ENCODE peak calls at places on chromosome 2, in nine cellular contexts. One of them, this sample, is unnamed.

GRCh38 chr2:16950436-16950835 is 284.8 kb upstream of the CYRIA start:
- DNase-seq in Peyer's patch: no peak
- DNase-seq in neural progenitor cell: no peak
- DNase-seq in A549: no peak
- DNase-seq in transverse colon: no peak
- DNase-seq in breast epithelium: no peak
- DNase-seq in effector memory CD4-positive, alpha-beta T cell: no peak
- DNase-seq in H9: no peak
- DNase-seq in upper lobe of right lung: no peak
- DNase-seq in this sample: no peak

GRCh38 chr2:156589381-156590079 is 153.4 kb downstream of the GPD2 start:
- DNase-seq in transverse colon: peak; percentile 12
- DNase-seq in Peyer's patch: no peak
- DNase-seq in A549: peak; percentile 15
- DNase-seq in upper lobe of right lung: no peak
- DNase-seq in effector memory CD4-positive, alpha-beta T cell: no peak
- DNase-seq in H9: no peak
- DNase-seq in breast epithelium: no peak
- DNase-seq in neural progenitor cell: peak; percentile 57
- DNase-seq in this sample: no peak

GRCh38 chr2:23776021-23776420 is 150.9 kb downstream of the ATAD2B start:
- DNase-seq in effector memory CD4-positive, alpha-beta T cell: no peak
- DNase-seq in upper lobe of right lung: no peak
- DNase-seq in transverse colon: no peak
- DNase-seq in A549: no peak
- DNase-seq in neural progenitor cell: no peak
- DNase-seq in breast epithelium: no peak
- DNase-seq in Peyer's patch: no peak
- DNase-seq in H9: no peak
- DNase-seq in this sample: no peak

GRCh38 chr2:194700726-194701125 is 956.3 kb upstream of the SLC39A10 start:
- DNase-seq in transverse colon: no peak
- DNase-seq in upper lobe of right lung: no peak
- DNase-seq in neural progenitor cell: no peak
- DNase-seq in A549: no peak
- DNase-seq in Peyer's patch: no peak
- DNase-seq in breast epithelium: no peak
- DNase-seq in effector memory CD4-positive, alpha-beta T cell: no peak
- DNase-seq in H9: no peak
- DNase-seq in this sample: no peak

GRCh38 chr2:241558532-241559488 is at the start of gene BOK:
- DNase-seq in transverse colon: peak; percentile 75
- DNase-seq in effector memory CD4-positive, alpha-beta T cell: no peak
- DNase-seq in A549: peak; percentile 76
- DNase-seq in Peyer's patch: no peak
- DNase-seq in upper lobe of right lung: peak; percentile 90
- DNase-seq in breast epithelium: peak; percentile 36
- DNase-seq in H9: peak; percentile 87
- DNase-seq in neural progenitor cell: peak; percentile 81
- DNase-seq in this sample: no peak

GRCh38 chr2:37061312-37061711 is 22.9 kb downstream of the HEATR5B start:
- DNase-seq in H9: no peak
- DNase-seq in A549: no peak
- DNase-seq in Peyer's patch: no peak
- DNase-seq in neural progenitor cell: no peak
- DNase-seq in breast epithelium: no peak
- DNase-seq in transverse colon: no peak
- DNase-seq in effector memory CD4-positive, alpha-beta T cell: no peak
- DNase-seq in upper lobe of right lung: no peak
- DNase-seq in this sample: no peak

GRCh38 chr2:69138793-69139510 is 126.0 kb downstream of the ANTXR1 start:
- DNase-seq in neural progenitor cell: no peak
- DNase-seq in A549: peak; percentile 37
- DNase-seq in Peyer's patch: no peak
- DNase-seq in upper lobe of right lung: no peak
- DNase-seq in effector memory CD4-positive, alpha-beta T cell: no peak
- DNase-seq in H9: no peak
- DNase-seq in transverse colon: peak; percentile 56
- DNase-seq in breast epithelium: no peak
- DNase-seq in this sample: no peak

GRCh38 chr2:60152226-60152833 is 401.1 kb downstream of the BCL11A start:
- DNase-seq in upper lobe of right lung: no peak
- DNase-seq in breast epithelium: no peak
- DNase-seq in H9: no peak
- DNase-seq in neural progenitor cell: peak; percentile 55
- DNase-seq in transverse colon: no peak
- DNase-seq in effector memory CD4-positive, alpha-beta T cell: no peak
- DNase-seq in A549: peak; percentile 8
- DNase-seq in Peyer's patch: no peak
- DNase-seq in this sample: no peak

GRCh38 chr2:134228493-134228903 is 25.4 kb upstream of the MGAT5 start:
- DNase-seq in Peyer's patch: no peak
- DNase-seq in effector memory CD4-positive, alpha-beta T cell: no peak
- DNase-seq in neural progenitor cell: no peak
- DNase-seq in H9: no peak
- DNase-seq in transverse colon: no peak
- DNase-seq in breast epithelium: no peak
- DNase-seq in A549: no peak
- DNase-seq in upper lobe of right lung: no peak
- DNase-seq in this sample: no peak

GRCh38 chr2:15955232-15955983 is 15.1 kb downstream of the MYCN start:
- DNase-seq in effector memory CD4-positive, alpha-beta T cell: no peak
- DNase-seq in transverse colon: no peak
- DNase-seq in neural progenitor cell: no peak
- DNase-seq in Peyer's patch: no peak
- DNase-seq in A549: no peak
- DNase-seq in H9: no peak
- DNase-seq in upper lobe of right lung: no peak
- DNase-seq in breast epithelium: no peak
- DNase-seq in this sample: no peak

GRCh38 chr2:138559648-138560047 is 58.1 kb downstream of the SPOPL start:
- DNase-seq in effector memory CD4-positive, alpha-beta T cell: no peak
- DNase-seq in Peyer's patch: no peak
- DNase-seq in transverse colon: no peak
- DNase-seq in neural progenitor cell: no peak
- DNase-seq in H9: no peak
- DNase-seq in upper lobe of right lung: no peak
- DNase-seq in breast epithelium: no peak
- DNase-seq in A549: no peak
- DNase-seq in this sample: no peak

DNA sequence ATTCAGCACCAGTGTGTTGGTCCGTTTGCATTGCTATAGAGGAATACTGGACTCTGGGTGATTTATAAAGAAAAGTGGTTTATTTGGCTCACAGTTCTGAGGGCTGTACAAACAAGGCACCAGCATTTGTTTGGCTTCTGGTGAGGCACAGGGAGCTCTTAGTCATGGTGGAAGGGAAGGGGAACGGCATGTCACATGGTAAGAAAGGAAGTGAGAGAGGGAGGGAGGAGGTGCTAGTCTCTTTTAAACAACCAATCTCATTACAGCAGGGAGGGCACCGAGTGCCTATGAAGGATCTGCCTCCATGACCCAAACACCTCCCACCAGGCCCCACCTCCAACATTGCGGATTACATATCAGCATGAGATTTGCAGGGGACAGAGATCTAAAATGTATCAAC is 143.9 kb upstream of the DLX2 start:
- DNase-seq in A549: no peak
- DNase-seq in transverse colon: no peak
- DNase-seq in neural progenitor cell: no peak
- DNase-seq in effector memory CD4-positive, alpha-beta T cell: no peak
- DNase-seq in breast epithelium: no peak
- DNase-seq in H9: no peak
- DNase-seq in Peyer's patch: no peak
- DNase-seq in upper lobe of right lung: no peak
- DNase-seq in this sample: no peak
- H3K4me1 ChIP-seq in A549: peaks cover 14% of the 10 kb centered on the region
- H3K4me1 ChIP-seq in transverse colon: peaks cover 7% of the 10 kb centered on the region
- H3K4me1 ChIP-seq in neural progenitor cell: peaks cover 7% of the 10 kb centered on the region
- H3K4me1 ChIP-seq in effector memory CD4-positive, alpha-beta T cell: no peaks in the 10 kb centered on the region
- H3K4me1 ChIP-seq in breast epithelium: no peaks in the 10 kb centered on the region
- H3K4me1 ChIP-seq in H9: peaks cover 5% of the 10 kb centered on the region
- H3K4me1 ChIP-seq in Peyer's patch: no peaks in the 10 kb centered on the region
- H3K4me1 ChIP-seq in upper lobe of right lung: peaks cover under 1% of the 10 kb centered on the region
- H3K4me1 ChIP-seq in this sample: peaks cover 2% of the 10 kb centered on the region

GRCh38 chr2:109476908-109477441 is 136.8 kb downstream of the SEPTIN10 start:
- DNase-seq in H9: no peak
- DNase-seq in neural progenitor cell: no peak
- DNase-seq in Peyer's patch: no peak
- DNase-seq in effector memory CD4-positive, alpha-beta T cell: no peak
- DNase-seq in breast epithelium: no peak
- DNase-seq in transverse colon: no peak
- DNase-seq in A549: no peak
- DNase-seq in upper lobe of right lung: no peak
- DNase-seq in this sample: no peak
- H3K4me1 ChIP-seq in H9: no peaks in the 10 kb centered on the region
- H3K4me1 ChIP-seq in neural progenitor cell: peaks cover 9% of the 10 kb centered on the region
- H3K4me1 ChIP-seq in Peyer's patch: no peaks in the 10 kb centered on the region
- H3K4me1 ChIP-seq in effector memory CD4-positive, alpha-beta T cell: no peaks in the 10 kb centered on the region
- H3K4me1 ChIP-seq in breast epithelium: no peaks in the 10 kb centered on the region
- H3K4me1 ChIP-seq in transverse colon: peaks cover 24% of the 10 kb centered on the region
- H3K4me1 ChIP-seq in A549: no peaks in the 10 kb centered on the region
- H3K4me1 ChIP-seq in upper lobe of right lung: peaks cover 13% of the 10 kb centered on the region
- H3K4me1 ChIP-seq in this sample: peaks cover 6% of the 10 kb centered on the region

GRCh38 chr2:64538764-64539433 is 14.8 kb downstream of the AFTPH start:
- DNase-seq in breast epithelium: no peak
- DNase-seq in H9: no peak
- DNase-seq in Peyer's patch: no peak
- DNase-seq in transverse colon: no peak
- DNase-seq in neural progenitor cell: no peak
- DNase-seq in effector memory CD4-positive, alpha-beta T cell: no peak
- DNase-seq in upper lobe of right lung: no peak
- DNase-seq in A549: no peak
- DNase-seq in this sample: no peak

GRCh38 chr2:64542071-64543005 is 18.2 kb downstream of the AFTPH start:
- DNase-seq in effector memory CD4-positive, alpha-beta T cell: no peak
- DNase-seq in H9: no peak
- DNase-seq in A549: no peak
- DNase-seq in upper lobe of right lung: no peak
- DNase-seq in neural progenitor cell: no peak
- DNase-seq in breast epithelium: no peak
- DNase-seq in transverse colon: no peak
- DNase-seq in Peyer's patch: no peak
- DNase-seq in this sample: no peak

GRCh38 chr2:64541547-64541946 is 17.4 kb downstream of the AFTPH start:
- DNase-seq in transverse colon: no peak
- DNase-seq in effector memory CD4-positive, alpha-beta T cell: no peak
- DNase-seq in neural progenitor cell: no peak
- DNase-seq in upper lobe of right lung: no peak
- DNase-seq in H9: no peak
- DNase-seq in breast epithelium: no peak
- DNase-seq in Peyer's patch: no peak
- DNase-seq in A549: no peak
- DNase-seq in this sample: no peak

GRCh38 chr2:64543006-64543697 is 19.0 kb downstream of the AFTPH start:
- DNase-seq in breast epithelium: no peak
- DNase-seq in upper lobe of right lung: no peak
- DNase-seq in Peyer's patch: no peak
- DNase-seq in A549: no peak
- DNase-seq in transverse colon: no peak
- DNase-seq in H9: no peak
- DNase-seq in neural progenitor cell: no peak
- DNase-seq in effector memory CD4-positive, alpha-beta T cell: no peak
- DNase-seq in this sample: no peak

DNA sequence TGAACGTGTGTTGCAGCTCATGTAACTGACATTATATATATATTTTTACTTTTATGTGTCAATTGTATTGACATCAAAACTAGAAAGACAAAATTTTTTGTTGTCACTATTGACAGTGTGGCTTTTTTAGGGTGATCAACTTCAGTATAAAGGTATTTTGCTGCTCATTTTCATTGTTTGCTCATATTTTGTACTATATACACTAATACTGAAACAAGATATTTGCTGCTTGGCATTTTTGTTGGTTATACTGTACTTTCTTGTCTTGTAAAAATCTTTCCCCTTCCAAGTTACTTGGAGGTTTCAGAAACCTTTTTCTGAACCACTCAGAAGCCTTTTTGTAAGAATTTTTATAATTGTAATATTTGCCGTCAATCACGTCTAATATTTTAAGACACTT is 16.5 kb downstream of the AFTPH start:
- DNase-seq in Peyer's patch: no peak
- DNase-seq in breast epithelium: no peak
- DNase-seq in H9: no peak
- DNase-seq in transverse colon: no peak
- DNase-seq in neural progenitor cell: no peak
- DNase-seq in effector memory CD4-positive, alpha-beta T cell: no peak
- DNase-seq in A549: no peak
- DNase-seq in upper lobe of right lung: no peak
- DNase-seq in this sample: no peak
- H3K4me1 ChIP-seq in Peyer's patch: peaks cover 9% of the 10 kb centered on the region
- H3K4me1 ChIP-seq in breast epithelium: no peaks in the 10 kb centered on the region
- H3K4me1 ChIP-seq in H9: no peaks in the 10 kb centered on the region
- H3K4me1 ChIP-seq in transverse colon: peaks cover 33% of the 10 kb centered on the region
- H3K4me1 ChIP-seq in neural progenitor cell: no peaks in the 10 kb centered on the region
- H3K4me1 ChIP-seq in effector memory CD4-positive, alpha-beta T cell: no peaks in the 10 kb centered on the region
- H3K4me1 ChIP-seq in A549: peaks cover 79% of the 10 kb centered on the region
- H3K4me1 ChIP-seq in upper lobe of right lung: peaks cover 5% of the 10 kb centered on the region
- H3K4me1 ChIP-seq in this sample: no peaks in the 10 kb centered on the region

GRCh38 chr2:238875531-238876231 is 27.8 kb downstream of the TWIST2 start:
- DNase-seq in neural progenitor cell: no peak
- DNase-seq in H9: no peak
- DNase-seq in A549: no peak
- DNase-seq in Peyer's patch: no peak
- DNase-seq in breast epithelium: no peak
- DNase-seq in upper lobe of right lung: no peak
- DNase-seq in transverse colon: no peak
- DNase-seq in effector memory CD4-positive, alpha-beta T cell: no peak
- DNase-seq in this sample: no peak

GRCh38 chr2:238875161-238875530 is 27.3 kb downstream of the TWIST2 start:
- DNase-seq in upper lobe of right lung: no peak
- DNase-seq in breast epithelium: no peak
- DNase-seq in A549: no peak
- DNase-seq in H9: peak; percentile 29
- DNase-seq in neural progenitor cell: no peak
- DNase-seq in Peyer's patch: no peak
- DNase-seq in effector memory CD4-positive, alpha-beta T cell: no peak
- DNase-seq in transverse colon: peak; percentile 32
- DNase-seq in this sample: no peak

GRCh38 chr2:238874330-238875050 is 26.6 kb downstream of the TWIST2 start:
- DNase-seq in Peyer's patch: no peak
- DNase-seq in breast epithelium: no peak
- DNase-seq in effector memory CD4-positive, alpha-beta T cell: no peak
- DNase-seq in transverse colon: no peak
- DNase-seq in H9: no peak
- DNase-seq in upper lobe of right lung: no peak
- DNase-seq in neural progenitor cell: no peak
- DNase-seq in A549: no peak
- DNase-seq in this sample: no peak

GRCh38 chr2:238878051-238878735 is 30.3 kb downstream of the TWIST2 start:
- DNase-seq in upper lobe of right lung: peak; percentile 12
- DNase-seq in neural progenitor cell: no peak
- DNase-seq in transverse colon: no peak
- DNase-seq in A549: no peak
- DNase-seq in effector memory CD4-positive, alpha-beta T cell: no peak
- DNase-seq in breast epithelium: no peak
- DNase-seq in Peyer's patch: no peak
- DNase-seq in H9: no peak
- DNase-seq in this sample: no peak

DNA sequence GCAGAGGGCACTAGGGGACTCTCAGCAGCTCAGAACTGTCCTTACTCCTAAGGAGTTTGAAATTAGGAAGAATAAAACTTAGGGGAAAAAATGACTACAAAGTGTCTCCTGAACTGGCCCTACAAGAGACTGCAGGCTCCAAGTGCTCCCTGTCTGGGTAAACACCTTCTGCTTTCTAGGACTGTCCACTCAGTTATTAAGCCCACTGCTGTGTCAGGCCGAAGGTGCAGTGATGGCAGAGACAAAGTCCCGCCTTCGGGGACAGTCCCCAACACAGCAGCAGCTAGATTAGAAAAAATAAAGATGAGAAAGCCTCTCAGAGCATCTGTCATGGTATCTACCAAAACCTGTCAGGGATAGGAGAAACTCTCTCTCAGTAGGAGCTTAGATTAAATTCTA is 28.3 kb downstream of the TWIST2 start:
- DNase-seq in H9: no peak
- DNase-seq in breast epithelium: no peak
- DNase-seq in Peyer's patch: no peak
- DNase-seq in A549: no peak
- DNase-seq in upper lobe of right lung: no peak
- DNase-seq in effector memory CD4-positive, alpha-beta T cell: no peak
- DNase-seq in neural progenitor cell: no peak
- DNase-seq in transverse colon: no peak
- DNase-seq in this sample: no peak
- H3K4me1 ChIP-seq in H9: no peaks in the 10 kb centered on the region
- H3K4me1 ChIP-seq in breast epithelium: no peaks in the 10 kb centered on the region
- H3K4me1 ChIP-seq in Peyer's patch: no peaks in the 10 kb centered on the region
- H3K4me1 ChIP-seq in A549: no peaks in the 10 kb centered on the region
- H3K4me1 ChIP-seq in upper lobe of right lung: no peaks in the 10 kb centered on the region
- H3K4me1 ChIP-seq in effector memory CD4-positive, alpha-beta T cell: no peaks in the 10 kb centered on the region
- H3K4me1 ChIP-seq in neural progenitor cell: peaks cover 6% of the 10 kb centered on the region
- H3K4me1 ChIP-seq in transverse colon: no peaks in the 10 kb centered on the region
- H3K4me1 ChIP-seq in this sample: peaks cover 14% of the 10 kb centered on the region